ENCODE peak calls at places on chromosomes 5 and 9, in ten cellular contexts. C is right lobe of liver, U is sigmoid colon, A is tibial nerve, P is body of pancreas, V is HCT116, Q is GM12892, T is breast epithelium, L is stomach, B is upper lobe of left lung. Y is an unnamed sample.

GRCh38 chr9:7246181-7246580 is 488.4 kb downstream of the KDM4C start:
- DNase-seq in C (no peak), U (no peak), A (no peak), P (no peak), V (no peak), Q (no peak), T (no peak), L (no peak), B (no peak), Y (no peak)

GRCh38 chr5:180803181-180804128 is 849 bp upstream of the MGAT1 start:
- DNase-seq in C (peak), U (peak), A (no peak), P (peak), V (no peak), Q (peak), T (peak), L (peak), B (peak), Y (no peak)

GRCh38 chr5:5658226-5658625 is 235.7 kb downstream of the ICE1 start:
- DNase-seq in C (no peak), U (peak), A (no peak), P (peak), V (no peak), Q (no peak), T (no peak), L (no peak), B (peak), Y (peak)

GRCh38 chr5:88159591-88159990 is 109.1 kb downstream of the TMEM161B start:
- DNase-seq in C (no peak), U (no peak), A (no peak), P (no peak), V (no peak), Q (no peak), T (no peak), L (no peak), B (no peak), Y (no peak)

GRCh38 chr9:81373294-81373693 is 316.1 kb downstream of the TLE1 start:
- DNase-seq in C (no peak), U (no peak), A (no peak), P (no peak), V (no peak), Q (no peak), T (no peak), L (no peak), B (no peak), Y (no peak)

GRCh38 chr5:171984748-171985419 is 21.6 kb downstream of the FBXW11 start:
- DNase-seq in C (no peak), U (no peak), A (no peak), P (no peak), V (no peak), Q (no peak), T (no peak), L (no peak), B (no peak), Y (peak)

GRCh38 chr5:28404363-28405071 is 1366.1 kb upstream of the CDH9 start:
- DNase-seq in C (no peak), U (peak), A (no peak), P (no peak), V (no peak), Q (no peak), T (no peak), L (no peak), B (no peak), Y (no peak)

GRCh38 chr5:150106669-150107068 is 20.3 kb upstream of the CSF1R start:
- DNase-seq in C (no peak), U (no peak), A (no peak), P (no peak), V (no peak), Q (no peak), T (no peak), L (no peak), B (no peak), Y (no peak)

GRCh38 chr9:114396558-114397218 is 8.9 kb upstream of the AKNA start:
- DNase-seq in C (no peak), U (peak), A (no peak), P (no peak), V (peak), Q (no peak), T (peak), L (no peak), B (peak), Y (no peak)

GRCh38 chr5:41410737-41411136 is 99.7 kb downstream of the PLCXD3 start:
- DNase-seq in C (no peak), U (no peak), A (no peak), P (no peak), V (no peak), Q (no peak), T (no peak), L (no peak), B (no peak), Y (no peak)

GRCh38 chr5:79173626-79174025 is 62.0 kb downstream of the BHMT start:
- DNase-seq in C (no peak), U (no peak), A (no peak), P (peak), V (no peak), Q (no peak), T (no peak), L (peak), B (peak), Y (no peak)

GRCh38 chr5:72117281-72117680 is 10.0 kb downstream of the MAP1B start:
- DNase-seq in C (no peak), U (no peak), A (no peak), P (no peak), V (no peak), Q (no peak), T (no peak), L (no peak), B (no peak), Y (no peak)

GRCh38 chr5:71782771-71783770 is 64.0 kb downstream of the CARTPT start:
- DNase-seq in C (peak), U (peak), A (peak), P (peak), V (peak), Q (peak), T (peak), L (peak), B (peak), Y (peak)

GRCh38 chr9:76895186-76895585 is 10.7 kb downstream of the PRUNE2 start:
- DNase-seq in C (no peak), U (peak), A (no peak), P (no peak), V (no peak), Q (no peak), T (no peak), L (no peak), B (no peak), Y (no peak)
- TF ChIP-seq POLR2A in C (no peak), U (no peak), A (no peak), P (no peak), V (no peak), Q (no peak), T (no peak), L (no peak), B (no peak), Y (no peak)

DNA sequence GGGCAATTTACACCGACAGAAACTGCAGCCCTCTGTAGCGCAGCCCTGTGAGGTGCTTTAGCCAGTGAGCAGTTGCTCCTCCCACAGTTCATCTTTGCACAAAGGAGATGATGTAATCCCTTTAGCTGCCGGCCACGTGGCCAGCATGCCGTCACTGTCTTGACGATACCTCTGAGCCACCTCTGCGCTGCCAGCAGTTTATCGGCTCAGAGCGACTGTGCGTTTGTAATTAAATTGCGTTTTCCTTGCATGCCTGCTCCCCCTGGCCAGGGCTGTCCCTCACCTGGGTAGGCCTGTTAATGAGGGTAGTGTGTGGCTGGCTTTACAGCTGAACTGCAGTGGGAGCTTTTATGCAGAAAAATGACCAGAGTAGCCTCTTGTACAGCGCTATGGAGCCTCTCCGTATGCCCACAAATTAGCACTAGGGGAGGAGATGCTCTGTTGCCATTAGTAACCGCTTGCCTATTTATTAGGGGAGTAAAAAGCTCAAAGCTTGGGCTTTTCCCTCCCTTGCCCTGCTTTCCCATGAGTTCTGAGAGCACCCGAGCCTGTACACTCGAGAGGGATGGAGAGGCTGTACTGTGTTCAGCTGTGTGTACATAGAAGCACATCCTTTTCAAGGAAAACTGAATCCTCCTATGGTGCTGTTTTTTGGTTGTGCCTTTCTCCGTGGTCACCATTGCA is 107.1 kb downstream of the TRIO start:
- DNase-seq in C (peak), U (peak), A (peak), P (peak), V (no peak), Q (no peak), T (peak), L (no peak), B (peak), Y (no peak)
- TF ChIP-seq POLR2A in C (no peak), U (no peak), A (no peak), P (no peak), V (no peak), Q (peak), T (no peak), L (no peak), B (no peak), Y (no peak)

DNA sequence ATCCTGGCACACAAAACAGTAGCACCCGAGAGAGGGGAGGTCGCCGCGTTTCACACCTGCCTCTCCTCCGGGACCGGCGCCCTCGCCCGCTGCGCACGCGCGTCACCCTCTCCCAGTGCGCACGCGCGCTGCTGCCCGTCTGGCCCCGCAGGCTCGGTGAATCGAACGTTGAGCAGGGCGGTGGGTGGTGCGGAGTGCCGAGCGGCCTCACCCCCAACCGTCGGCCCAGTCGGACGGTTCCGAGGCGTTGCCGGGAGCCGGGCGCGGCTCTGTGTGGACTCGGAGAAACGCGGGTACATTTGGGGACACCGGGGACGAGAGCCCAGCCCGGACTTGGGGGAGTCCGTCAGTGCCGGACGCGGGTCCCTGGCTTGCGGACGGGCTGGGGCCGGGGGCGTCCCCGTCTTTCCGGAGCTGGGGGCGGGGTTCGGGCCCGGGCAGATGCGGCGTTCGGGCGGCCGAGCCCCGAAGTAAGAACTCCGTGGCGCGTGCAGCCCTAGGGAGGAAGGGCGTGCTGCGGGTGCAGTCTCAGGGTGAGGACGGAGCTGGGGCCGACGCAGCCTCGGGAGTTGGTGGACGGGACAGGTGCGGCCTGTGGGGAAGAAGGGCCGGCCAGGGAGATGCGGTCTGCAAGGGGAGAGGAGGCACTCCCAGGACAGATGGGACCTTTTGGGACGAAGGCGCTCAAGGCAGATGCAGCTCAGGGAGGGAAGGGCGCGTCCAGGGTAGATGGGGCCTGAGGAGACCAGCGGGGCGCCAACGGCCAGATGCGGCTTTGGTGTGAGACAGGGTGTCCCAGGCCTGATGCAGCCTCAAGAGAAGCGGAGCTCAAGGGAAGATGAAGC is at the start of gene POMT1:
- DNase-seq in C (peak), U (peak), A (peak), P (peak), V (peak), Q (peak), T (peak), L (peak), B (peak), Y (peak)
- TF ChIP-seq POLR2A in C (peak), U (peak), A (peak), P (peak), V (peak), Q (peak), T (no peak), L (no peak), B (no peak), Y (peak)

DNA sequence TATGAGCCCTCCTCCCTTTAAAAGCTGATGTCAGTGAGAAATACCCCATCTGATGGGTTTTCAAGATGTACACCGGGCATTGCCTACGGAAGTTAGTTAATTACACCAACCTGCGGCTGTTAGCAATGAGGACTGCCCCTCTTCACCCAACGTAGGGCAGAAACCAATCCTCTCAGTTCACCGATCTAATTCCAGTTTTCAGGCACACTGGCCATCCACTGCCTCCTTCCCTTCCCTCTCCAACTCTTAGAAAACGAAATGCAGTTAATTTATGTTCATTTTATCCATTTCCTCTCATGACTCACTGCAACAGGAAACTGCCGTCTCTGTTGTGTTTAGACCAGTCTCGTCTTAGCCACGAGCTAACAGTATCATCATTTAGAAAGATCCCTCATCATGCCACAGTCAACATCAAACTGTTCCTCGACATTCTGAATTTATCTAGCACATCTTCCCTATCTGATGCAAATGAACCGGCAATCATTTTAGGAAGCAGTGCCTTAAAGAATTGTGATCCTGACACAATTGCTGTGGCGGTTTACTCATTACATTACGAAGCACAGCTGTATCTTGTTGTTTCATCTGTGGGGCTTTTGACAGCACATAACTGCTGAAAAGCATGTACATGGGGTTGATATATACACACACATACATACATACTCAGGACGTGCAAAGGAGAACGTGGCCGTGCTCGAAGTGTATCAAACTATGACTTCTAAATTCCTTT is 168.6 kb downstream of the EFNA5 start:
- DNase-seq in C (no peak), U (no peak), A (no peak), P (no peak), V (no peak), Q (no peak), T (no peak), L (no peak), B (no peak), Y (peak)
- TF ChIP-seq POLR2A in C (no peak), U (no peak), A (no peak), P (no peak), V (no peak), Q (no peak), T (no peak), L (no peak), B (no peak), Y (no peak)

GRCh38 chr5:135328128-135328687 is 70.8 kb downstream of the MACROH2A1 start:
- DNase-seq in C (no peak), U (no peak), A (no peak), P (no peak), V (no peak), Q (no peak), T (no peak), L (no peak), B (no peak), Y (no peak)

GRCh38 chr5:135331612-135332011 is 67.4 kb downstream of the MACROH2A1 start:
- DNase-seq in C (no peak), U (no peak), A (no peak), P (no peak), V (no peak), Q (no peak), T (no peak), L (no peak), B (no peak), Y (no peak)

GRCh38 chr5:135330798-135331096 is 68.3 kb downstream of the MACROH2A1 start:
- DNase-seq in C (no peak), U (no peak), A (no peak), P (no peak), V (no peak), Q (no peak), T (no peak), L (no peak), B (no peak), Y (no peak)

GRCh38 chr5:135329101-135329912 is 69.7 kb downstream of the MACROH2A1 start:
- DNase-seq in C (no peak), U (no peak), A (no peak), P (no peak), V (no peak), Q (no peak), T (no peak), L (no peak), B (no peak), Y (no peak)

GRCh38 chr5:135329913-135330797 is 68.9 kb downstream of the MACROH2A1 start:
- DNase-seq in C (no peak), U (no peak), A (no peak), P (no peak), V (no peak), Q (no peak), T (no peak), L (no peak), B (no peak), Y (no peak)
- TF ChIP-seq POLR2A in C (no peak), U (no peak), A (no peak), P (no peak), V (no peak), Q (no peak), T (no peak), L (no peak), B (no peak), Y (no peak)